ENCODE peak calls at places on chromosomes 13 and 19, in seven cellular contexts. B is neuronal stem cell, M is IMR-90, F is H9, R is mesendoderm, S is H1, Y is trophoblast cell. I is an unnamed sample. For H3K4me1, the result is how much of the 10 kb centered on the place peaks cover.

GRCh38 chr13:38819053-38819452 is 132.2 kb downstream of the FREM2 start:
- DNase-seq in S (no peak), Y (no peak), R (no peak), B (no peak), F (no peak), M (no peak), I (no peak)

GRCh38 chr19:34096020-34096915 is 76.0 kb upstream of the LSM14A start:
- DNase-seq in F (peak), R (peak), M (peak), Y (no peak), B (peak), S (no peak), I (peak)

GRCh38 chr19:7115721-7116120 is 46.2 kb downstream of the ZNF557 start:
- DNase-seq in F (no peak), S (no peak), B (no peak), Y (no peak), M (no peak), R (no peak), I (no peak)

GRCh38 chr13:52010890-52011689 is at the start of gene ATP7B:
- DNase-seq in M (no peak), R (peak), B (peak), Y (no peak), F (peak), S (peak), I (peak)

GRCh38 chr19:15869873-15870272 is 28.0 kb downstream of the CYP4F2 start:
- DNase-seq in S (no peak), B (no peak), M (no peak), R (no peak), Y (no peak), F (no peak), I (no peak)

GRCh38 chr19:925087-925911 is 536 bp upstream of the ARID3A start:
- DNase-seq in B (peak), Y (peak), F (peak), M (peak), R (peak), S (peak), I (peak)

GRCh38 chr13:84430441-84430840 is 548.2 kb upstream of the SLITRK1 start:
- DNase-seq in B (no peak), F (no peak), M (peak), S (no peak), R (peak), Y (no peak), I (peak)

GRCh38 chr13:94860981-94861407 is 148.6 kb upstream of the SOX21 start:
- DNase-seq in R (no peak), S (no peak), F (no peak), M (peak), B (no peak), Y (no peak), I (peak)

GRCh38 chr19:17755977-17756670 is 4.8 kb downstream of the FCHO1 start:
- DNase-seq in S (peak), B (peak), R (peak), Y (no peak), M (peak), F (peak), I (peak)

GRCh38 chr13:45417790-45418534 is at the start of gene SLC25A30:
- DNase-seq in B (peak), F (peak), M (peak), R (peak), S (peak), Y (peak), I (peak)

GRCh38 chr13:97256343-97256783 is 34.2 kb downstream of the MBNL2 start:
- DNase-seq in Y (peak), B (no peak), M (peak), S (no peak), F (no peak), R (peak), I (peak)

GRCh38 chr13:87677043-87677333 is 5.8 kb downstream of the SLITRK5 start:
- DNase-seq in Y (no peak), S (no peak), R (no peak), M (no peak), F (no peak), B (no peak), I (no peak)

GRCh38 chr19:33486407-33486806 is 35.2 kb downstream of the PEPD start:
- DNase-seq in Y (no peak), B (no peak), F (no peak), R (no peak), S (no peak), M (no peak), I (no peak)

DNA sequence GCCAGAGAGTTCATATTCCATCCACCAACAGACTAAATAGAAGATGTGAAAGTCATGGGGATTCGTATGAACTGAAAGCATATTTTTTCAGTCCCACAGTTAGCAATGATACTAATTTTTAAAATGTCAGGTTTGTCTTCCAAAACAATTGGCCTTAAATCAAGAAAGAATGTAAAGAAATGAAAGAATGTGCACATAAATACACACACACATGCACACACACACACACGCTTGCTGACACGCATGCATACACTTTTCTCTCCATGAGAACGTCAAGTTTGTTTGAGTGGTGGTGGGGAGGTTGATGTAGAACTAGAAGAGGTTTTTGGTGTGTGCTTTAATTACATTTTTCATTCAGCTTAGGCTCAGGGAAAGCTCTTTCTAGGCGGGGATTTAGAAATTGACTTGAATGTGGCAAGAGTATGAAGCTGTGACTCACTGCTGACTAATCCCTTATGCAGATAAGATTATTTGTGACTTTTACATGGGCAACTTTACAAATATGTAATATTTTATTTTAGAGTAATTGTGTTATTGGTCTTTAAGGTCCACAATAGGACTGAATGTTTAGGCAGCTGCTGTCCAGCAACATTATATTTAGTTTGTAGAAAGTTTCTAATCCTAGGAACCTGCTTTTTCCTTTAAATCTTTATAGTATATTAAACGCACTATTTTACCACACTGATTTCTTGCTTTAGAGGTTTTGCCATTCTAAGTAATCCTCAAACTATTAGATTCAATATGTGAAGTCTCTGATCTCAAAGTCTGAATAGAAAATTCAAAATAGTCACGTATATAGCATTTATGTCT is 18.8 kb downstream of the FLT1 start:
- DNase-seq in Y (peak), B (no peak), S (no peak), M (peak), R (peak), F (no peak), I (peak)
- H3K4me1 ChIP-seq in Y (under half), B (under half), S (under half), M (under half), R (under half), F (under half), I (under half)

GRCh38 chr13:112692104-112692503 is 2.3 kb downstream of the ATP11A start:
- DNase-seq in R (no peak), S (no peak), M (no peak), B (no peak), Y (no peak), F (peak), I (no peak)
- H3K4me2 ChIP-seq in R (peak), S (peak), M (peak), B (peak), Y (peak), F (peak), I (no peak)

DNA sequence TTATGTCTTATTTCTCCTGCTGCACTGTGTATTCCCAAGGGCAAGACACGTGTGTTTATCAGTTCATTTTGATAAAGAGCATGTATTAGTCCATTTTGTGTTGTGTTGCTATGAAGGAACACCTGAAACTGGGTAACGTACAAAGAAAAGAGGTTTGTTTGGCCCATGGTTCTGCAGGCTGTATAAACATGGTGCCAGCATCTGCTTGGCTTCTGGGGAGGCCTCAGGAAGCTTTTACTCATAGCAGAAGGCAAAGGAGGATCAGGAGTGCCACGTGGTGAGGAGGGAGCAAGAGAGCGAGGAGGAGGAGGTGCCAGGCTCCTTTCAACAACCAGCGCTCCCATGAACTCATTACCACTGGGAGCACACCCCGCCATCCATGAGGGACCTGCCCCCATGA is 214.0 kb downstream of the UQCRFS1 start:
- DNase-seq in M (no peak), B (no peak), F (no peak), R (no peak), Y (no peak), S (no peak), I (no peak)
- H3K4ac ChIP-seq in M (no peak), B (no peak), F (no peak), R (no peak), Y (no peak), S (no peak), I (no peak)

DNA sequence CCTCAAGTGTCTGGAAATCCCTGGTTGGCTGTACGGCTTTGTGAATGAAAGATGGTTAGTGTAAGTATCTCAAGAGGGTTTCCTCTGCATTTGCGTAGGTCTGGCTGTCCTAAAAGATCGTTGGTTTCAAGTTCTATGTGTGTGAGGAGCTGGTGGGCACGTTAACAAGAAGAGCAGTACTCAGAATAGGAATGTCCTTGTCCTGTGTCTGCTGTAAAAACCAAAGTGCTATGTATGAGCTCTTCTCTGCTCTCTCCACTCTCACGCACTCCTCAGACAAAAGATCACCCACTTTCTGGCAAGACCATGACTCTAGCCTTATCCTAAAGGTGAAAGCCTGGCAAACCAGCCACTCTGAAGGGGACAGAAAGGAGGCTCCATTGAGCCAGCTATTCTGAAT is 39.1 kb downstream of the USP12 start:
- DNase-seq in M (no peak), R (no peak), Y (no peak), F (no peak), S (no peak), B (no peak), I (no peak)
- H3K4me1 ChIP-seq in M (under half), R (under half), Y (under half), F (under half), S (under half), B (under half), I (under half)

GRCh38 chr19:50311723-50312635 is 17.2 kb downstream of the KCNC3 start:
- DNase-seq in B (no peak), R (peak), Y (no peak), S (peak), F (peak), M (no peak), I (no peak)

GRCh38 chr19:50314724-50315700 is 14.2 kb downstream of the KCNC3 start:
- DNase-seq in Y (no peak), M (no peak), S (peak), B (no peak), R (no peak), F (peak), I (no peak)

GRCh38 chr19:50312967-50313811 is 16.0 kb downstream of the KCNC3 start:
- DNase-seq in Y (no peak), S (no peak), F (no peak), M (no peak), R (no peak), B (no peak), I (no peak)

GRCh38 chr19:50315773-50316448 is 13.3 kb downstream of the KCNC3 start:
- DNase-seq in M (no peak), S (peak), R (peak), B (no peak), F (peak), Y (no peak), I (no peak)

DNA sequence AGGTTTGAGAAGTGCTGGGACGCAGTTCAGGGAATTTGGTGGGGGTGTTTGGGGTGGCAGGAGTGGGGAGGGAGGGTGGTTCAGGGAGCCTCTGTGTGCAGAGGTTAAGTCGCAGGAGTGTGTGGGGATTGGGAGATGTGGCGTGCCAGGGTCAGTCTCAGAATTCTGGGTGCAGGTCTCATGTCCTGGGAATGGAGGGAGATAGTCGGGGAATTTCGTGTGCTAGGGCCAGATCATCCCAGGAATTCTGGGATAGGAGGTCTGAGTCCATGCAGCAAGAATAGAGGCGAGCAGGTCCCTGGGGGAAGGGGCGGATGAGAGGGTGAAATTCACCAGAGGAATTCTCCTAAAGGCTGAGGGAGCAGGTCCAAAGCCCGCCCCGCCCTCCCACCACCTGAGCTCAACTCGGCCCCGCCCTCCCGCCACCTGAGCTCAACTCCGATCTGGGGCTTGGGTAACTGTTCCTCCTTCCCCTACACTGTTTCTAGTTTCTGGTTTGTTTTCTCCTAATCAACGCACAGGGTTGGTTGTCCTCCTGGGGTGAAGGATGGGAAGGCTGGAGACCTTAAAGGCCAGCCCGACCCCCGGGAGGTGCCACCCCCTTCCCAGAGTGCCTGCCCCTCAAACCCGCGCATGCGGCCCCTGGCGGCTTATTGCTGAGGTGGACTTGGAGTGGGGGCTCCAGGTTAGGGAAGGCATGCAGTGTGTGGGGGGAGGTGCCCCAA is 15.2 kb downstream of the KCNC3 start:
- DNase-seq in Y (no peak), F (peak), S (peak), M (no peak), B (no peak), R (peak), I (no peak)
- H3K4me2 ChIP-seq in Y (peak), F (peak), S (peak), M (no peak), B (peak), R (peak), I (no peak)

GRCh38 chr13:66895780-66896179 is 334.4 kb downstream of the PCDH9 start:
- DNase-seq in R (peak), S (no peak), M (no peak), Y (no peak), F (no peak), B (peak), I (no peak)
- H3K4ac ChIP-seq in R (no peak), S (no peak), M (no peak), Y (no peak), F (no peak), B (no peak), I (no peak)

GRCh38 chr13:26951581-26952177 is 191.1 kb upstream of the GPR12 start:
- DNase-seq in Y (no peak), B (no peak), F (no peak), M (no peak), R (no peak), S (no peak), I (no peak)
- H3K4me1 ChIP-seq in Y (under half), B (under half), F (under half), M (under half), R (under half), S (under half), I (under half)

I was measured in mesenchymal stem cell.